ENCODE peak calls at places on chromosome 11, in five cellular contexts. D, P, S, R and J are unnamed samples.

GRCh38 chr11:69008774-69009440 is 4.1 kb downstream of the MRGPRF start:
- DNase-seq in D (peak), P (peak), S (no peak), R (no peak), J (no peak)

GRCh38 chr11:19646921-19647320 is 65.7 kb upstream of the NAV2 start:
- DNase-seq in D (peak), P (peak), S (no peak), R (no peak), J (no peak)

GRCh38 chr11:4639931-4640330 is 2.7 kb downstream of the OR51D1 start:
- DNase-seq in D (no peak), P (no peak), S (no peak), R (no peak), J (no peak)

GRCh38 chr11:122754553-122755322 is 83.6 kb upstream of the CRTAM start:
- DNase-seq in D (no peak), P (no peak), S (no peak), R (no peak), J (no peak)

GRCh38 chr11:95088946-95089619 is 563 bp upstream of the ENDOD1 start:
- DNase-seq in D (no peak), P (no peak), S (no peak), R (no peak), J (no peak)

GRCh38 chr11:100872951-100873350 is 185.9 kb downstream of the ARHGAP42 start:
- DNase-seq in D (no peak), P (no peak), S (no peak), R (no peak), J (no peak)

GRCh38 chr11:129115652-129116585 is 76.2 kb downstream of the ARHGAP32 start:
- DNase-seq in D (peak), P (peak), S (no peak), R (no peak), J (no peak)

GRCh38 chr11:111745719-111746504 is 20.3 kb downstream of the PPP2R1B start:
- DNase-seq in D (no peak), P (no peak), S (no peak), R (no peak), J (no peak)

GRCh38 chr11:125315088-125315740 is 150.7 kb downstream of the PKNOX2 start:
- DNase-seq in D (peak), P (peak), S (no peak), R (peak), J (no peak)

GRCh38 chr11:17683378-17684161 is 35.8 kb upstream of the MYOD1 start:
- DNase-seq in D (peak), P (peak), S (no peak), R (no peak), J (no peak)

GRCh38 chr11:121652982-121653381 is 200.2 kb upstream of the SORL1-AS1 start:
- DNase-seq in D (no peak), P (peak), S (no peak), R (peak), J (no peak)

GRCh38 chr11:90134420-90135003 is at the start of gene NAALAD2:
- DNase-seq in D (peak), P (peak), S (peak), R (peak), J (no peak)

GRCh38 chr11:1442163-1442562 is 44.4 kb downstream of the MOB2 start:
- DNase-seq in D (no peak), P (no peak), S (no peak), R (no peak), J (no peak)

GRCh38 chr11:133491680-133492383 is 40.5 kb downstream of the OPCML start:
- DNase-seq in D (no peak), P (no peak), S (no peak), R (no peak), J (no peak)

GRCh38 chr11:68146010-68146540 is 24.9 kb upstream of the CHKA start:
- DNase-seq in D (no peak), P (no peak), S (no peak), R (peak), J (no peak)

GRCh38 chr11:6979365-6979764 is 40.8 kb downstream of the ZNF214 start:
- DNase-seq in D (no peak), P (no peak), S (no peak), R (no peak), J (no peak)

GRCh38 chr11:82930229-82930628 is 28.7 kb downstream of the DDIAS start:
- DNase-seq in D (no peak), P (no peak), S (no peak), R (no peak), J (no peak)

GRCh38 chr11:128463975-128464374 is 123.4 kb downstream of the ETS1 start:
- DNase-seq in D (no peak), P (no peak), S (no peak), R (no peak), J (no peak)

GRCh38 chr11:131534031-131534430 is 163.6 kb downstream of the NTM start:
- DNase-seq in D (no peak), P (no peak), S (no peak), R (no peak), J (no peak)

GRCh38 chr11:32297629-32298028 is 137.7 kb downstream of the WT1 start:
- DNase-seq in D (peak), P (peak), S (no peak), R (peak), J (peak)

GRCh38 chr11:2418961-2419360 is 18.4 kb downstream of the TSSC4 start:
- DNase-seq in D (no peak), P (no peak), S (no peak), R (no peak), J (no peak)

GRCh38 chr11:17979770-17980371 is 33.0 kb downstream of the SERGEF start:
- DNase-seq in D (no peak), P (no peak), S (peak), R (peak), J (peak)

GRCh38 chr11:92735039-92735438 is 234.4 kb upstream of the MTNR1B start:
- DNase-seq in D (no peak), P (no peak), S (no peak), R (peak), J (no peak)

GRCh38 chr11:109062445-109062844 is 359.5 kb upstream of the C11orf87 start:
- DNase-seq in D (peak), P (peak), S (no peak), R (no peak), J (no peak)

GRCh38 chr11:83779876-83780275 is 493.7 kb upstream of the CCDC90B start:
- DNase-seq in D (peak), P (no peak), S (no peak), R (no peak), J (no peak)

GRCh38 chr11:1921576-1922141 is 2.2 kb downstream of the TNNT3 start:
- DNase-seq in D (peak), P (no peak), S (no peak), R (no peak), J (no peak)